ENCODE peak calls at places on chromosome 3, in ten cellular contexts. E, C, U, Y, V, W, X, B, Z and Q are unnamed samples.
A peak's percentile ranks its signal among the peaks of the same experiment; 100 is the strongest.

GRCh38 chr3:154517404-154517803 is 87.4 kb upstream of the GPR149 start:
- DNase-seq in C (no peak), B (no peak), X (no peak), V (no peak), E (no peak), W (no peak), Y (no peak), Z (no peak), U (no peak), Q (no peak)

GRCh38 chr3:54703906-54704305 is 224.0 kb downstream of the LRTM1 start:
- DNase-seq in Y (no peak), C (no peak), X (no peak), V (no peak), B (no peak), Z (no peak), U (no peak), E (no peak), W (no peak), Q (no peak)

GRCh38 chr3:23880703-23881339 is 36.0 kb downstream of the NKIRAS1 start:
- DNase-seq in Z (no peak), E (peak; percentile 29), X (no peak), C (no peak), Y (no peak), W (no peak), B (no peak), U (no peak), V (no peak), Q (no peak)

GRCh38 chr3:127172670-127173515 is 20.0 kb upstream of the PRR23E start:
- DNase-seq in B (peak; percentile 21), Z (peak; percentile 61), Y (no peak), U (no peak), X (peak; percentile 30), W (no peak), C (no peak), V (peak; percentile 92), E (peak; percentile 48), Q (peak; percentile 79)

GRCh38 chr3:197450295-197450694 is 105.5 kb downstream of the BDH1 start:
- DNase-seq in U (no peak), Y (no peak), V (no peak), X (no peak), Z (no peak), C (no peak), W (no peak), B (no peak), E (no peak), Q (no peak)

GRCh38 chr3:141546586-141546985 is 59.8 kb downstream of the RASA2 start:
- DNase-seq in U (no peak), X (no peak), Z (no peak), C (no peak), E (no peak), Y (no peak), B (no peak), V (no peak), W (no peak), Q (no peak)

GRCh38 chr3:169662215-169663070 is 1.1 kb downstream of the MECOM start:
- DNase-seq in E (peak; percentile 35), C (peak; percentile 63), V (peak; percentile 83), U (peak; percentile 42), B (no peak), W (peak; percentile 35), Y (no peak), Z (peak; percentile 77), X (peak; percentile 85), Q (peak; percentile 88)

GRCh38 chr3:107184375-107184774 is 192.9 kb upstream of the CCDC54 start:
- DNase-seq in E (peak; percentile 37), W (no peak), Z (no peak), V (peak; percentile 47), Y (no peak), U (no peak), C (no peak), B (no peak), X (no peak), Q (peak; percentile 17)

GRCh38 chr3:108118038-108118727 is 27.4 kb upstream of the CD47 start:
- DNase-seq in E (no peak), U (no peak), X (no peak), V (peak; percentile 35), Y (no peak), Z (no peak), W (no peak), B (no peak), C (no peak), Q (no peak)

DNA sequence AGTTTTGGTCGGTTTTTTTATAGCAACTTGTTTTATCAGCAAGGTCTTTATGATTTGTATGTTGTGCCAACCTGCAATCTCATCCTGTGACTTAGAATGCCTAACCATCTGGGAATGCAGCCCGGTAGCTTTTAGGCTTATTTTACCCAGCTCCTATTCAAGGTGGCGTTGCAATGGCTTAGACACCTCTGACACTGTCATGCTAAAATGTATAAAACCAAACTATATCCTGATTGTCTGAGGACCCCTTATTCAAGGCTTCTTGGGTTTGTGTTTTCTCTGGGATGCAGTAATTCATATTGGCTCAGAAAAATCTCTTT is 209.0 kb upstream of the ALCAM start:
- DNase-seq in X (no peak), Y (no peak), E (no peak), W (no peak), B (no peak), V (no peak), C (no peak), Z (no peak), U (no peak), Q (no peak)
- H3K4me3 ChIP-seq in X (no peak overlapping the region), Y (no peak overlapping the region), E (no peak overlapping the region), W (no peak overlapping the region), B (no peak overlapping the region), V (no peak overlapping the region), C (no peak overlapping the region), Z (no peak overlapping the region), U (no peak overlapping the region), Q (no peak overlapping the region)

GRCh38 chr3:194204793-194205065 is 68.8 kb downstream of the HES1 start:
- DNase-seq in V (no peak), E (no peak), W (no peak), B (no peak), C (no peak), U (no peak), X (no peak), Z (no peak), Y (no peak), Q (no peak)

GRCh38 chr3:194203482-194204035 is 67.6 kb downstream of the HES1 start:
- DNase-seq in X (no peak), U (no peak), W (no peak), E (no peak), V (no peak), C (peak; percentile 56), B (no peak), Y (no peak), Z (no peak), Q (no peak)

GRCh38 chr3:194201953-194202666 is 66.2 kb downstream of the HES1 start:
- DNase-seq in Z (no peak), Y (no peak), E (no peak), B (no peak), V (no peak), X (no peak), W (no peak), C (no peak), U (no peak), Q (no peak)

GRCh38 chr3:194205675-194206133 is 69.8 kb downstream of the HES1 start:
- DNase-seq in E (no peak), Z (no peak), Y (no peak), W (no peak), U (no peak), C (no peak), X (no peak), B (no peak), V (no peak), Q (no peak)

GRCh38 chr3:194204036-194204792 is 68.3 kb downstream of the HES1 start:
- DNase-seq in X (no peak), V (no peak), Y (no peak), Z (no peak), E (no peak), B (no peak), W (no peak), C (no peak), U (no peak), Q (no peak)
- H3K4me3 ChIP-seq in X (no peak overlapping the region), V (peak overlapping the region; percentile 9), Y (peak overlapping the region; percentile 44), Z (no peak overlapping the region), E (no peak overlapping the region), B (no peak overlapping the region), W (peak overlapping the region; percentile 12), C (peak overlapping the region; percentile 51), U (peak overlapping the region; percentile 49), Q (no peak overlapping the region)

DNA sequence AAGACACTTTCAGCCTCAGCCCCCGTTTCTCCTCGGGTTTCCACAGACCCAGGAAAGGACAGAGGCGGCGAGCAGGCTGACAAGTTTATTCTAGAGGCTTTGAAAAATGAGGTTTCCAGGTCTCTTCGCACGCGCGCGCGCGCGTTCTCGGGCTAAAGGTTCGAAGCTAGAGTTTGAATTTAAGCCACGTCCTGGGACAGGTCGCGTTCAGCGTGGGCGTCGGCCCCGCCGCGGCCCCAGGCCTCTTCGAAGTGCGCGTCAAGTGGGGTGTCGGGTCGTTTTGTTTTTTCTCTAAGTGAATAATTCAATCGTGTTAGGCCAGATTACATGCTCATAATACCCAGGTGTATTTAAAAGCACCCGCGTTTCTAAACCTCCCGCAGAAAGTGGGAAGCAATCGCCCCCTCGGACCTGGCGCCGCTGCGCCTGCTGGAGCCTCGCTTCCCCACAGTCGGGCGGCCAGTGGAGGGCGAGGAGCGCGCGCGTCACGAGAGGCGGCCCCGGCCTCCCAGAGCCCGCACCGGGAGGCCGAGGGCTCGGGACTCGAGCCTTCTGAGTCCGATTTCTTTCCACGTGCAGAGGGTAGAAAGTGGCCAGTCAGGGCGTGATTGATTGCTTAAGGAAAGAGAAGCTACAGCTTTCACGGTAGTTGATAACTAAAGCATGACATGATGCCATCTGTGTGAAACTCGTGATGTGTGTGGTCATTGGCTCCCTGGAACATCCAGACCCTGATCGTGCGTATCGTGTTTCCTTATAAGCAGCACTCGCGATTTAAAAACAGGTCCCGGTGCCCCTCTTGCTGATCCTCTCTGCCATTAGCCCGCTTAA is 15.8 kb upstream of the SOX2 start:
- DNase-seq in B (no peak), E (no peak), C (no peak), X (no peak), V (peak; percentile 17), Y (no peak), U (no peak), W (no peak), Z (peak; percentile 23), Q (no peak)
- H3K4me3 ChIP-seq in B (peak overlapping the region; percentile 39), E (peak overlapping the region; percentile 26), C (no peak overlapping the region), X (peak overlapping the region; percentile 33), V (peak overlapping the region; percentile 38), Y (no peak overlapping the region), U (peak overlapping the region; percentile 40), W (peak overlapping the region; percentile 70), Z (peak overlapping the region; percentile 51), Q (peak overlapping the region; percentile 80)

DNA sequence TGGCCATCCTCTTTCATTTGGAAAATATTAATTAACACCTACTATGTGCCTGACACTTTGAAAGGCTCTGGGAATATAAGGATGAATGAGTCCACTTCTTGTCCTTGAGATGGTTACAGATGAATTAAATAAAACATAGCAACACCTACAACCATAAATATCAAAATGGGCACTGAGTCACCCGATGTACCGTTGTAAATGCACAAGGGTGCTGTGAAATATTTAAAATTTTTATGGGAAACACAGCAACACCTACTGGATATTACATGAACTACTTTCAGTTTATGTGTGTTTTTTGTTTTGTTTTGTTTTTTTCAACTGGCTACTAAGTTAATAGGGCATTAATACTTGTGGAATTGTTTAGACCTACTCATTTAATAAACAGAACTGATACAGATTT is 239.0 kb upstream of the NAALADL2 start:
- DNase-seq in E (peak; percentile 12), U (no peak), V (peak; percentile 42), Z (peak; percentile 27), Y (no peak), W (no peak), B (no peak), X (peak; percentile 41), C (no peak), Q (peak; percentile 16)
- H3K4me3 ChIP-seq in E (no peak overlapping the region), U (no peak overlapping the region), V (no peak overlapping the region), Z (no peak overlapping the region), Y (no peak overlapping the region), W (no peak overlapping the region), B (no peak overlapping the region), X (no peak overlapping the region), C (no peak overlapping the region), Q (no peak overlapping the region)